ENCODE peak calls at places on chromosomes 16 and 17, in nine cellular contexts. W is spleen; O is T-helper 22 cell; R is nucleus accumbens; H is T follicular helper cell; P is kidney tubule cell; E is ELR; X is hepatic stellate cell; S is stimulated activated CD4-positive, alpha-beta T cell treated with anti-CD3 and anti-CD28 coated beads, TNF-alpha, amount 100 ng/mL, for 4 hours. N is an unnamed sample.

GRCh38 chr17:43645765-43646481 is 15.8 kb downstream of the MEOX1 start:
- DNase-seq in R (no peak), E (peak), W (peak), O (no peak), X (peak), H (no peak), P (no peak), S (no peak), N (no peak)

GRCh38 chr17:75152971-75153853 is 1.1 kb downstream of the JPT1 start:
- DNase-seq in H (no peak), O (no peak), S (no peak), W (peak), E (peak), P (peak), X (no peak), R (no peak), N (no peak)

GRCh38 chr16:64317601-64318000 is 804.3 kb downstream of the CDH11 start:
- DNase-seq in H (no peak), X (no peak), W (no peak), S (no peak), R (no peak), E (no peak), O (no peak), P (no peak), N (no peak)

GRCh38 chr16:89314357-89314756 is 96.9 kb downstream of the ZNF778 start:
- DNase-seq in E (no peak), X (no peak), S (no peak), P (no peak), R (no peak), O (peak), W (no peak), H (peak), N (no peak)

GRCh38 chr17:42806249-42806648 is 7.6 kb downstream of the CNTD1 start:
- DNase-seq in R (no peak), S (no peak), H (no peak), X (no peak), P (no peak), E (no peak), W (no peak), O (no peak), N (no peak)

GRCh38 chr16:5196204-5196603 is 98.6 kb upstream of the EEF2KMT start:
- DNase-seq in S (no peak), X (no peak), W (no peak), P (no peak), H (no peak), E (no peak), O (no peak), R (no peak), N (no peak)

GRCh38 chr16:8982816-8983215 is 19.1 kb upstream of the USP7 start:
- DNase-seq in P (no peak), W (no peak), O (no peak), S (no peak), R (no peak), H (no peak), X (no peak), E (no peak), N (no peak)

GRCh38 chr16:67198238-67198734 is 645 bp upstream of the ELMO3 start:
- DNase-seq in R (no peak), S (no peak), H (no peak), X (peak), O (no peak), P (peak), E (peak), W (no peak), N (no peak)

GRCh38 chr17:58338907-58339774 is 10.5 kb upstream of the TSPOAP1 start:
- DNase-seq in P (peak), X (peak), R (no peak), W (peak), S (peak), O (no peak), H (no peak), E (peak), N (no peak)

GRCh38 chr16:80803341-80804060 is 897 bp downstream of the CDYL2 start:
- DNase-seq in X (peak), E (peak), O (peak), W (peak), R (no peak), P (peak), H (peak), S (peak), N (no peak)

GRCh38 chr17:48244121-48244711 is 136.7 kb downstream of the SNX11 start:
- DNase-seq in H (no peak), R (no peak), X (no peak), O (no peak), E (peak), W (no peak), S (no peak), P (peak), N (no peak)

GRCh38 chr16:22785552-22785951 is 28.4 kb upstream of the HS3ST2 start:
- DNase-seq in X (no peak), O (no peak), H (no peak), S (no peak), R (no peak), P (no peak), E (no peak), W (no peak), N (no peak)

GRCh38 chr16:52128407-52128806 is 418.5 kb downstream of the TOX3 start:
- DNase-seq in W (no peak), O (no peak), E (no peak), X (no peak), S (no peak), H (no peak), P (no peak), R (no peak), N (no peak)

GRCh38 chr17:12613566-12613965 is 52.1 kb upstream of the MYOCD start:
- DNase-seq in P (peak), S (no peak), R (no peak), W (no peak), X (peak), H (no peak), E (peak), O (no peak), N (no peak)

GRCh38 chr16:1202274-1202673 is 22.8 kb downstream of the TPSG1 start:
- DNase-seq in H (no peak), O (no peak), P (no peak), E (no peak), X (no peak), W (no peak), R (no peak), S (no peak), N (no peak)

GRCh38 chr16:4115209-4115940 is 867 bp downstream of the ADCY9 start:
- DNase-seq in S (peak), X (peak), H (peak), O (peak), P (peak), E (peak), R (peak), W (peak), N (peak)

GRCh38 chr17:71987634-71988033 is 133.2 kb upstream of the SOX9 start:
- DNase-seq in P (peak), O (no peak), H (no peak), W (no peak), E (peak), R (no peak), X (peak), S (no peak), N (no peak)

GRCh38 chr16:4244881-4245280 is 3.0 kb upstream of the SRL start:
- DNase-seq in P (no peak), O (no peak), X (no peak), R (no peak), S (no peak), E (no peak), H (no peak), W (no peak), N (no peak)

GRCh38 chr16:69113216-69113615 is 7.8 kb downstream of the HAS3 start:
- DNase-seq in W (peak), S (no peak), O (no peak), X (no peak), E (peak), P (no peak), H (no peak), R (no peak), N (no peak)

GRCh38 chr17:77036841-77037381 is 103.9 kb upstream of the SEC14L1 start:
- DNase-seq in X (no peak), W (no peak), P (peak), R (no peak), S (no peak), O (no peak), H (no peak), E (no peak), N (no peak)

GRCh38 chr17:13544755-13545154 is 57.0 kb downstream of the HS3ST3A1 start:
- DNase-seq in P (peak), O (no peak), S (no peak), H (no peak), W (no peak), E (peak), R (no peak), X (no peak), N (no peak)

N was measured in activated naive CD8-positive, alpha-beta T cell treated with anti-CD3 and anti-CD28 coated beads, Interleukin-2, amount 50 U/mL, for 16 hours.